ENCODE peak calls at places on chromosomes 11 and 22, in nine cellular contexts. K is stimulated activated CD8-positive, alpha-beta memory T cell treated with anti-CD3 and anti-CD28 coated beads, Interleukin-12 subunit alpha, Interleukin-12 subunit beta, amount 100 ng/mL, for 4 hours; H is right cardiac atrium; N is cardiac muscle cell; A is activated naive CD8-positive, alpha-beta T cell treated with anti-CD3 and anti-CD28 coated beads for 36 hours; G is astrocyte of the spinal cord; J is COR-L47; S is stimulated activated CD4-positive, alpha-beta T cell treated with anti-CD3 and anti-CD28 coated beads, Interleukin-12 subunit alpha, Interleukin-12 subunit beta, amount 100 ng/mL, for 24 hours; Z is trophoblast cell. U is an unnamed sample.

GRCh38 chr11:64787526-64788320 is 9.4 kb upstream of the SF1 start:
- DNase-seq in K (no peak), H (peak), N (peak), A (no peak), G (peak), J (no peak), S (no peak), Z (peak), U (no peak)

GRCh38 chr11:74090701-74091100 is 80.1 kb downstream of the C2CD3 start:
- DNase-seq in K (no peak), H (no peak), N (no peak), A (no peak), G (no peak), J (no peak), S (no peak), Z (peak), U (no peak)

GRCh38 chr11:57487021-57487778 is 26.9 kb downstream of the RTN4RL2 start:
- DNase-seq in K (no peak), H (no peak), N (no peak), A (no peak), G (no peak), J (no peak), S (no peak), Z (no peak), U (no peak)

GRCh38 chr22:41482319-41482935 is 13.5 kb downstream of the ACO2 start:
- DNase-seq in K (no peak), H (no peak), N (no peak), A (no peak), G (peak), J (no peak), S (no peak), Z (no peak), U (no peak)

GRCh38 chr11:134759314-134759713 is 347.3 kb upstream of the B3GAT1 start:
- DNase-seq in K (no peak), H (no peak), N (no peak), A (no peak), G (no peak), J (no peak), S (no peak), Z (no peak), U (no peak)

GRCh38 chr11:94664336-94664735 is 97.2 kb downstream of the PIWIL4 start:
- DNase-seq in K (no peak), H (no peak), N (no peak), A (no peak), G (no peak), J (no peak), S (no peak), Z (peak), U (no peak)

GRCh38 chr22:24938741-24939341 is 7.7 kb downstream of the LHFPL7 start:
- DNase-seq in K (no peak), H (peak), N (peak), A (no peak), G (peak), J (peak), S (no peak), Z (peak), U (peak)

GRCh38 chr11:2137202-2138071 is 1.8 kb downstream of the IGF2 start:
- DNase-seq in K (no peak), H (peak), N (peak), A (no peak), G (peak), J (peak), S (no peak), Z (peak), U (peak)

GRCh38 chr11:47961383-47961782 is 19.0 kb upstream of the PTPRJ start:
- DNase-seq in K (no peak), H (no peak), N (peak), A (no peak), G (no peak), J (no peak), S (no peak), Z (no peak), U (no peak)

GRCh38 chr11:110297726-110298297 is 1.4 kb upstream of the RDX start:
- DNase-seq in K (no peak), H (no peak), N (no peak), A (peak), G (no peak), J (no peak), S (no peak), Z (no peak), U (no peak)

GRCh38 chr11:12841946-12842630 is 167.0 kb upstream of the RASSF10 start:
- DNase-seq in K (no peak), H (no peak), N (no peak), A (no peak), G (peak), J (peak), S (no peak), Z (peak), U (peak)

GRCh38 chr11:65468874-65469333 is 29.9 kb upstream of the MALAT1 start:
- DNase-seq in K (no peak), H (peak), N (peak), A (peak), G (no peak), J (peak), S (no peak), Z (peak), U (peak)

GRCh38 chr11:47258317-47258902 is 614 bp downstream of the NR1H3 start:
- DNase-seq in K (no peak), H (no peak), N (no peak), A (no peak), G (no peak), J (no peak), S (no peak), Z (no peak), U (no peak)

GRCh38 chr11:63444181-63444580 is 46.8 kb downstream of the PLAAT5 start:
- DNase-seq in K (no peak), H (no peak), N (no peak), A (no peak), G (no peak), J (no peak), S (no peak), Z (no peak), U (no peak)

GRCh38 chr22:19637405-19638281 is 76.7 kb upstream of the SEPTIN5 start:
- DNase-seq in K (no peak), H (no peak), N (no peak), A (no peak), G (no peak), J (no peak), S (no peak), Z (no peak), U (no peak)

GRCh38 chr22:42683599-42684283 is 34.5 kb upstream of the CYB5R3 start:
- DNase-seq in K (no peak), H (peak), N (no peak), A (no peak), G (no peak), J (no peak), S (no peak), Z (no peak), U (no peak)

GRCh38 chr11:74018331-74019005 is 9.6 kb upstream of the UCP3 start:
- DNase-seq in K (no peak), H (peak), N (peak), A (no peak), G (peak), J (no peak), S (no peak), Z (peak), U (no peak)

GRCh38 chr11:2760196-2760871 is 60.5 kb upstream of the KCNQ1OT1 start:
- DNase-seq in K (no peak), H (no peak), N (no peak), A (no peak), G (no peak), J (no peak), S (no peak), Z (no peak), U (no peak)

GRCh38 chr11:2419638-2420501 is 19.3 kb downstream of the TSSC4 start:
- DNase-seq in K (peak), H (peak), N (peak), A (peak), G (peak), J (peak), S (no peak), Z (peak), U (no peak)

GRCh38 chr11:100719362-100719761 is 32.3 kb downstream of the ARHGAP42 start:
- DNase-seq in K (no peak), H (no peak), N (peak), A (no peak), G (peak), J (peak), S (no peak), Z (no peak), U (no peak)

GRCh38 chr11:119025978-119026766 is 4.5 kb downstream of the SLC37A4 start:
- DNase-seq in K (no peak), H (no peak), N (no peak), A (no peak), G (no peak), J (no peak), S (no peak), Z (no peak), U (no peak)

GRCh38 chr11:125923012-125923579 is 18.8 kb downstream of the DDX25 start:
- DNase-seq in K (no peak), H (peak), N (peak), A (peak), G (peak), J (peak), S (no peak), Z (peak), U (peak)

GRCh38 chr11:44773351-44773965 is 46.7 kb downstream of the TSPAN18 start:
- DNase-seq in K (no peak), H (no peak), N (no peak), A (no peak), G (no peak), J (no peak), S (no peak), Z (no peak), U (no peak)

GRCh38 chr11:46009647-46010046 is 87.2 kb downstream of the LARGE2 start:
- DNase-seq in K (no peak), H (no peak), N (peak), A (no peak), G (no peak), J (no peak), S (no peak), Z (peak), U (no peak)

GRCh38 chr11:78350101-78350645 is 67.4 kb downstream of the GAB2 start:
- DNase-seq in K (no peak), H (no peak), N (no peak), A (no peak), G (peak), J (no peak), S (no peak), Z (no peak), U (no peak)

GRCh38 chr22:17339095-17339693 is 30.1 kb upstream of the CECR2 start:
- DNase-seq in K (no peak), H (no peak), N (no peak), A (no peak), G (no peak), J (no peak), S (no peak), Z (peak), U (no peak)

GRCh38 chr22:30228509-30229359 is 17.8 kb downstream of the LIF start:
- DNase-seq in K (no peak), H (no peak), N (no peak), A (no peak), G (no peak), J (no peak), S (no peak), Z (no peak), U (no peak)

GRCh38 chr11:92728628-92729027 is 240.8 kb upstream of the MTNR1B start:
- DNase-seq in K (no peak), H (no peak), N (no peak), A (no peak), G (no peak), J (no peak), S (no peak), Z (no peak), U (no peak)

U was measured in NCI-H1105.